ENCODE peak calls at places on chromosomes 13 and 19, in nine cellular contexts. W is IMR-90; I is CD4-positive, CD25-positive, alpha-beta regulatory T cell; S is fibroblast of the aortic adventitia; P is hepatocyte; N is astrocyte of the spinal cord; M is AG10803; Y is astrocyte of the cerebellum; Q is left ventricle myocardium inferior. T is an unnamed sample.

GRCh38 chr13:102461302-102461701 is 59.5 kb upstream of the FGF14 start:
- DNase-seq in M (no peak), Y (no peak), W (no peak), S (no peak), P (no peak), I (no peak), N (no peak), Q (no peak), T (no peak)

GRCh38 chr13:103403814-103404213 is 337.6 kb upstream of the SLC10A2 start:
- DNase-seq in Y (no peak), I (no peak), W (no peak), P (no peak), N (no peak), M (no peak), Q (no peak), S (no peak), T (no peak)

GRCh38 chr13:75432811-75433244 is 49.1 kb downstream of the TBC1D4 start:
- DNase-seq in Q (no peak), P (no peak), N (no peak), M (no peak), W (no peak), Y (no peak), I (no peak), S (no peak), T (no peak)

GRCh38 chr13:81487151-81487550 is 1146.2 kb upstream of the SPRY2 start:
- DNase-seq in Y (peak; percentile 0), Q (no peak), W (no peak), S (no peak), I (no peak), P (peak; percentile 52), M (no peak), N (peak; percentile 7), T (no peak)

GRCh38 chr19:8973501-8974091 is 36.6 kb downstream of the MUC16 start:
- DNase-seq in Y (no peak), S (no peak), P (peak; percentile 44), Q (no peak), M (no peak), I (no peak), N (no peak), W (no peak), T (no peak)

GRCh38 chr13:110965038-110965754 is 50.3 kb upstream of the ANKRD10 start:
- DNase-seq in Y (no peak), S (peak; percentile 76), W (peak; percentile 89), I (peak; percentile 2), N (peak; percentile 58), Q (no peak), P (peak; percentile 63), M (no peak), T (no peak)

GRCh38 chr19:17118957-17119356 is 43.4 kb downstream of the MYO9B start:
- DNase-seq in M (no peak), S (no peak), Y (no peak), Q (no peak), N (no peak), I (no peak), P (no peak), W (no peak), T (no peak)

GRCh38 chr13:27481766-27482165 is 31.4 kb upstream of the MTIF3 start:
- DNase-seq in Y (no peak), P (peak; percentile 70), N (peak; percentile 13), W (peak; percentile 10), I (no peak), M (no peak), Q (peak; percentile 25), S (peak; percentile 16), T (peak; percentile 9)

GRCh38 chr19:40639638-40639982 is 38.4 kb downstream of the LTBP4 start:
- DNase-seq in Q (no peak), W (no peak), N (no peak), M (no peak), Y (no peak), S (no peak), I (no peak), P (no peak), T (no peak)

GRCh38 chr19:5028229-5028886 is 59.4 kb downstream of the KDM4B start:
- DNase-seq in M (no peak), N (no peak), S (no peak), I (no peak), P (no peak), Y (no peak), Q (no peak), W (no peak), T (no peak)

GRCh38 chr13:20159646-20160345 is 1.1 kb downstream of the GJA3 start:
- DNase-seq in I (peak; percentile 12), Q (no peak), N (peak; percentile 21), Y (no peak), W (peak; percentile 64), S (no peak), M (no peak), P (no peak), T (no peak)

GRCh38 chr19:29586401-29586800 is 19.7 kb upstream of the POP4 start:
- DNase-seq in Q (no peak), M (peak; percentile 7), S (no peak), N (no peak), P (no peak), Y (no peak), W (no peak), I (no peak), T (no peak)

GRCh38 chr13:43286769-43287168 is 263.4 kb downstream of the DNAJC15 start:
- DNase-seq in I (no peak), P (no peak), S (no peak), M (no peak), W (no peak), N (no peak), Y (no peak), Q (no peak), T (no peak)

GRCh38 chr13:48320396-48320790 is 16.8 kb downstream of the RB1 start:
- DNase-seq in Y (no peak), Q (no peak), I (no peak), M (no peak), N (no peak), S (no peak), W (no peak), P (no peak), T (no peak)

GRCh38 chr13:48318714-48319457 is 15.3 kb downstream of the RB1 start:
- DNase-seq in I (no peak), M (peak; percentile 19), Y (no peak), Q (no peak), S (no peak), N (no peak), W (no peak), P (no peak), T (no peak)

GRCh38 chr13:48320906-48321510 is 17.5 kb downstream of the RB1 start:
- DNase-seq in S (no peak), W (no peak), I (no peak), P (no peak), M (no peak), Y (no peak), Q (no peak), N (no peak), T (no peak)

GRCh38 chr13:48318014-48318713 is 14.6 kb downstream of the RB1 start:
- DNase-seq in I (no peak), S (no peak), P (no peak), Y (no peak), Q (peak; percentile 28), W (no peak), M (no peak), N (no peak), T (no peak)

GRCh38 chr13:48319458-48320395 is 16.2 kb downstream of the RB1 start:
- DNase-seq in W (no peak), S (no peak), I (no peak), M (no peak), P (no peak), Y (no peak), Q (no peak), N (no peak), T (no peak)
- H3K4me3 ChIP-seq in W (no peak overlapping the region), S (no peak overlapping the region), I (peak overlapping the region; percentile 72), M (no peak overlapping the region), P (no peak overlapping the region), Y (no peak overlapping the region), Q (peak overlapping the region; percentile 59), N (no peak overlapping the region), T (no peak overlapping the region)

DNA sequence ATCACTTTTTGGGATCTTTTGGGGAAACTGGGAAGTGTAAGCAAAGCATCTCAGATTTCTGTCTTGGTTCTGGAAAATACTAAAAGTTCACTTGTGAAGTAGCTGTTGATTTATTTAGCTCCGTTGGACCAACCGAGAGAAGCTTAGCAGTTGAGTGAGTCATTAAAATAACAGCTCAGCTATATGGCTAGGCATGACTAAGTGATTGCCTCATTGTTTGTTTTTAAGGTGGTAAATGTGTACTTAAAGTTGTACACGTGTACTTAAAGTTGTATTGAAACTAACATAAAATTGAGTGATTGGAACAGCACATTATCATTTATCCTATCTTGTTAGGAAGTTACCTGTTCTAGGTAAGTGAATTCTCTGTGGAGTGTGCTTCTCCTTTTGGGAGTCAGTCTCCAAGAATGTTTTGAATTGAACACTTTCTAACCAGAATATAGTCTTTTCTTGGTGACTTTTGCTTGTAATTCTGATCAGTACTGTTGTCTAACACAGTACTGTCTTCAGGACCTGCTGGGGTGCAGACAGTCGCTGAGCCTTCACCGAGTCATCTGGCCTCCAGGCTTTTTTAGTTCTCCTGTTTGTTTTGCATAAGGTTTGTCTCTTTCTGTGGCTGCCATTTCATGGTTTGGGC is 2.9 kb upstream of the DCUN1D2 start:
- DNase-seq in W (peak; percentile 99), Q (no peak), Y (peak; percentile 89), M (peak; percentile 93), S (peak; percentile 96), P (peak; percentile 82), N (peak; percentile 96), I (no peak), T (peak; percentile 55)
- H3K4me3 ChIP-seq in W (no peak overlapping the region), Q (peak overlapping the region; percentile 8), Y (peak overlapping the region; percentile 24), M (peak overlapping the region; percentile 16), S (peak overlapping the region; percentile 57), P (peak overlapping the region; percentile 9), N (peak overlapping the region; percentile 26), I (peak overlapping the region; percentile 9), T (no peak overlapping the region)

DNA sequence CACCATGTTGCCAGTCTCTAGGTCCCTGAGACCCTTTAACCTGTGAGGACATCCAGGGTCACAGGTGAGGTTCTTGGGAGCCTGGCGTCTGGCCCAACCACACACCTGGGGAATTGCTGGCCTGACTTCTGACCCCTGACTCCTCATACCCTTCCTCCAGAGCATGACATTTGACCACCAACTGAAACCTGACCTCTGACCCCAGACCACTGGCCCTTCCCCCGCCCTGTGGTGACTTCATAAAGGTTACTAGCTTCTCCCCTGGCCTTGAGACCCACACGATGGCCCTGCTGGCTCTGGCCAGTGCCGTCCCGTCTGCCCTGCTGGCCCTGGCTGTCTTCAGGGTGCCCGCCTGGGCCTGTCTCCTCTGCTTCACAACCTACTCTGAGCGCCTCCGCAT is at the start of gene SPACA6:
- DNase-seq in M (no peak), Q (no peak), I (no peak), S (no peak), P (no peak), W (no peak), N (no peak), Y (no peak), T (no peak)
- H3K4me3 ChIP-seq in M (peak within 1 kb of the TSS; percentile 98), Q (peak within 1 kb of the TSS; percentile 96), I (no peak within 1 kb of the TSS), S (peak within 1 kb of the TSS; percentile 97), P (peak within 1 kb of the TSS; percentile 98), W (no peak within 1 kb of the TSS), N (peak within 1 kb of the TSS; percentile 84), Y (peak within 1 kb of the TSS; percentile 96), T (no peak within 1 kb of the TSS)

DNA sequence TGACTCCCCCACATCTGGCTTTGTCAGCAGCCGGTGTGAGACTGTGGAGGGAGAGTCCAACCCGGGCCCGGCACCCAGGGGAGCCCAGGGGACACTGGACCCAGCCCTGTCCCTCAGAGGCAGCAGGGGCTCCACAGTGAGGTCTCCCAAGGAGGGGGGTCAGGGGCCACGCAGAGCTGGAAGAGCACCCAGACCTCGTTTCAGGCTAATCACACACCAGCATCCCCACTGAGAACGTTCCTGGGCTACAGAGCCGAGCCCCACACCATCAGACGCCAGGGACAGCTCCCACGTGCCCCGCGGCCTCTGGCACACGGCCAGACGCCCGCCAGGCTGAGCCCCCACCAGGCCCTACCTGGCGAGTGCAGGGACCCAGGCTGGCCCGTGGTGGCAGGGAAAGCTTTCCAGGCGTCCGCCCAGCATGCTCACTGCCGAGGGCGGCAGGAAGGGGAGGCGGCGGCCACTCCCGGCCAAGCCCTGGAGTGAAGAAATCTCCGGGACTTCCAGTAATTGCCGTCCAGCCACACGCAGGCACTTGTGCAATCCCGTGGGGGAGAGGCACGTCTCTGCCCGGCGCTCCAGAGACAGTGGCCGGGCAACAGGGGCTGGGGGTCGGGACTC is 19.2 kb downstream of the SBNO2 start:
- DNase-seq in P (peak; percentile 86), I (no peak), N (peak; percentile 68), M (peak; percentile 92), Q (peak; percentile 88), W (peak; percentile 86), Y (peak; percentile 28), S (peak; percentile 92), T (peak; percentile 79)
- H3K4me3 ChIP-seq in P (no peak overlapping the region), I (no peak overlapping the region), N (no peak overlapping the region), M (peak overlapping the region; percentile 64), Q (peak overlapping the region; percentile 55), W (peak overlapping the region; percentile 4), Y (no peak overlapping the region), S (peak overlapping the region; percentile 53), T (no peak overlapping the region)